ENCODE peak calls at places on chromosomes 11 and 22, in seven cellular contexts. B is AG09319, X is uterus, W is epithelial cell of proximal tubule, V is fibroblast of lung, Z is nephron progenitor cell, M is AG10803. K is an unnamed sample.

GRCh38 chr11:108115495-108116140 is 5.7 kb upstream of the ACAT1 start:
- DNase-seq in B (peak), X (peak), W (peak), V (peak), Z (no peak), M (peak), K (no peak)

GRCh38 chr11:65353376-65353775 is 1.2 kb upstream of the TIGD3 start:
- DNase-seq in B (no peak), X (no peak), W (no peak), V (no peak), Z (no peak), M (no peak), K (no peak)

GRCh38 chr11:112977620-112978212 is 16.5 kb downstream of the NCAM1 start:
- DNase-seq in B (no peak), X (peak), W (peak), V (peak), Z (no peak), M (peak), K (no peak)

GRCh38 chr22:46125816-46126770 is 24.2 kb upstream of the PPARA start:
- DNase-seq in B (no peak), X (no peak), W (no peak), V (no peak), Z (no peak), M (no peak), K (no peak)

GRCh38 chr11:43493431-43493830 is 134.7 kb downstream of the TTC17 start:
- DNase-seq in B (no peak), X (no peak), W (no peak), V (no peak), Z (no peak), M (no peak), K (no peak)

GRCh38 chr11:125372911-125373310 is 123.2 kb downstream of the FEZ1 start:
- DNase-seq in B (no peak), X (no peak), W (no peak), V (no peak), Z (no peak), M (no peak), K (no peak)

GRCh38 chr22:50548046-50548912 is 2.6 kb downstream of the KLHDC7B start:
- DNase-seq in B (no peak), X (no peak), W (no peak), V (no peak), Z (no peak), M (no peak), K (peak)

GRCh38 chr11:46640034-46640788 is 22.9 kb downstream of the ATG13 start:
- DNase-seq in B (no peak), X (no peak), W (no peak), V (no peak), Z (no peak), M (no peak), K (no peak)

GRCh38 chr11:2097356-2097997 is 41.7 kb downstream of the IGF2 start:
- DNase-seq in B (peak), X (peak), W (no peak), V (peak), Z (peak), M (peak), K (peak)

GRCh38 chr11:130623909-130624668 is 175.6 kb downstream of the ADAMTS15 start:
- DNase-seq in B (no peak), X (no peak), W (no peak), V (peak), Z (no peak), M (no peak), K (no peak)

GRCh38 chr22:42022162-42022847 is 23.7 kb downstream of the WBP2NL start:
- DNase-seq in B (no peak), X (no peak), W (no peak), V (no peak), Z (no peak), M (no peak), K (no peak)

GRCh38 chr11:28566643-28567042 is 458.5 kb downstream of the METTL15 start:
- DNase-seq in B (peak), X (peak), W (peak), V (peak), Z (peak), M (peak), K (no peak)

GRCh38 chr22:22848364-22848866 is 39.2 kb upstream of the IGLL5 start:
- DNase-seq in B (peak), X (no peak), W (no peak), V (peak), Z (peak), M (peak), K (peak)

GRCh38 chr11:3155691-3156258 is 9.3 kb downstream of the OSBPL5 start:
- DNase-seq in B (peak), X (no peak), W (no peak), V (peak), Z (peak), M (peak), K (peak)

GRCh38 chr11:66188580-66188979 is 79.9 kb upstream of the RAB1B start:
- DNase-seq in B (peak), X (no peak), W (no peak), V (peak), Z (no peak), M (peak), K (no peak)

GRCh38 chr11:980438-981365 is 55.0 kb downstream of the AP2A2 start:
- DNase-seq in B (no peak), X (no peak), W (no peak), V (peak), Z (no peak), M (peak), K (no peak)

GRCh38 chr22:49300951-49301397 is 526.7 kb downstream of the BRD1 start:
- DNase-seq in B (no peak), X (no peak), W (no peak), V (no peak), Z (no peak), M (no peak), K (no peak)

GRCh38 chr11:39374963-39375698 is 2084.3 kb downstream of the LRRC4C start:
- DNase-seq in B (no peak), X (no peak), W (no peak), V (peak), Z (peak), M (peak), K (no peak)
- TF ChIP-seq CTCF in B (peak), X (peak), W (peak), V (peak), Z (peak), M (peak), K (peak)

GRCh38 chr11:133576351-133576750 is 44.0 kb upstream of the OPCML start:
- DNase-seq in B (no peak), X (no peak), W (no peak), V (no peak), Z (peak), M (no peak), K (no peak)
- TF ChIP-seq CTCF in B (no peak), X (no peak), W (peak), V (no peak), Z (peak), M (no peak), K (no peak)

GRCh38 chr11:32013603-32014002 is 77.3 kb upstream of the RCN1 start:
- DNase-seq in B (no peak), X (no peak), W (no peak), V (no peak), Z (no peak), M (no peak), K (no peak)
- TF ChIP-seq CTCF in B (no peak), X (no peak), W (no peak), V (no peak), Z (no peak), M (no peak), K (no peak)

DNA sequence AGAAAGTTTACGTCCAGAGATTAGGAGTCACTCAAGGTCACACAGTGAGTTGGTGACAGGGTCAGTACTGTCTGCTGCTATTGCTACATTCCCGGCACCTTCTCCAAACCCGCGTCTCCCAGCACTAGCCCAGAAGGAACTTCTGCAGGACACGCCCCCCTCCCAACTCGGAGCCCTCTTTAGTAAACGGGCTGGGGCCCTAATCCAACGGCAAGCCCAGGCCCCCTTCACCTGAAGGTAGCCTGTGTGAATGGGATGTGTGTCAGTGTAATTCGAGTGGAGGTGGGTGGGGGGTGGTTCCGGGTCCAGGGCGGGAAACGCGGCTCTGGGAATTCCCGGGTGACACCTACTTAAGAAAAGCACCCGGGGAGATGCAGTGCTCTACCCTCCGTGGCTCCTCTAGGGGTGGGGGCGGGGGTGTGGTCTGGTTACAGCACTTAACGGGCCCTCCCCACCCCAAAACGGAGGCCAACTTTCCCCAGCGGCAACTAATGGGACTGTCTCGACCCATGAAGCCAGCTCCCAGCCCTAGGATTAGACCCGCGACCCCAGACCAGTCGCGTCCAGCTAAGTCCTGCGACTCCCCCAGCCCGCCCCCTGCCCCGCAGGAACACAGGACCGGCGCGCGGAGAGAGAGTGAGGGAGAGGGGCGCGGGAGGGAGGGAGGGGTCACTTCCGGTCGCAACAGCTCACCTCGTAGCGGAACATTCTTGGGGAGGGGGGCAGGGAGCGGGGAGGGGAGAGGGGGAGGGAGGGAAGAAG is 468 bp downstream of the PATL1 start:
- DNase-seq in B (peak), X (peak), W (no peak), V (peak), Z (peak), M (peak), K (no peak)
- TF ChIP-seq CTCF in B (no peak), X (no peak), W (no peak), V (peak), Z (no peak), M (peak), K (no peak)

GRCh38 chr11:63572026-63572688 is 9.0 kb upstream of the PLAAT2 start:
- DNase-seq in B (no peak), X (no peak), W (no peak), V (no peak), Z (no peak), M (no peak), K (no peak)
- TF ChIP-seq CTCF in B (no peak), X (no peak), W (no peak), V (no peak), Z (no peak), M (no peak), K (peak)

K was measured in CD8-positive, alpha-beta T cell.